ENCODE peak calls at places on chromosomes 6 and 20, in eight cellular contexts. F is cardiac muscle cell, Y is mesenchymal stem cell, C is GDM1, Q is hippocampal formation, P is left ventricle myocardium superior, W is HTR-8/SVneo, N is GM13976. O is an unnamed sample.

GRCh38 chr20:44109951-44110361 is 77.0 kb downstream of the JPH2 start:
- DNase-seq in Q (no peak), Y (no peak), N (no peak), P (no peak), C (no peak), W (no peak), F (peak; percentile 74), O (no peak)

GRCh38 chr6:75460636-75461035 is 33.0 kb downstream of the FILIP1 start:
- DNase-seq in Q (no peak), Y (peak; percentile 31), F (peak; percentile 33), P (no peak), W (no peak), C (no peak), N (no peak), O (no peak)

GRCh38 chr6:87730310-87730709 is 28.3 kb upstream of the AKIRIN2 start:
- DNase-seq in F (no peak), P (peak; percentile 84), W (no peak), N (no peak), Y (no peak), Q (no peak), C (no peak), O (no peak)

GRCh38 chr20:38148328-38149102 is 16.6 kb downstream of the TGM2 start:
- DNase-seq in C (no peak), W (no peak), N (no peak), F (no peak), P (peak; percentile 14), Q (no peak), Y (no peak), O (no peak)

GRCh38 chr6:145887969-145888368 is 73.4 kb upstream of the FBXO30 start:
- DNase-seq in Y (peak; percentile 29), W (no peak), P (peak; percentile 25), C (no peak), F (peak; percentile 36), Q (no peak), N (no peak), O (no peak)

GRCh38 chr20:35207950-35208611 is 18.4 kb upstream of the MMP24 start:
- DNase-seq in F (peak; percentile 88), Q (peak; percentile 64), W (peak; percentile 75), N (peak; percentile 69), P (peak; percentile 73), Y (peak; percentile 81), C (peak; percentile 48), O (no peak)

GRCh38 chr20:1893721-1894470 is 1.3 kb upstream of the SIRPA start:
- DNase-seq in Y (no peak), W (no peak), F (no peak), C (peak; percentile 53), N (no peak), Q (no peak), P (no peak), O (peak; percentile 43)

GRCh38 chr6:2959909-2960719 is 11.3 kb downstream of the SERPINB6 start:
- DNase-seq in P (no peak), Y (peak; percentile 81), Q (no peak), F (peak; percentile 59), C (no peak), N (no peak), W (peak; percentile 49), O (no peak)

GRCh38 chr20:24894488-24894887 is 54.6 kb upstream of the CST7 start:
- DNase-seq in C (no peak), F (no peak), W (no peak), N (peak; percentile 7), P (no peak), Y (no peak), Q (no peak), O (no peak)

GRCh38 chr6:109892451-109893435 is 85.4 kb upstream of the GPR6 start:
- DNase-seq in N (no peak), C (no peak), Y (no peak), W (no peak), Q (no peak), F (no peak), P (no peak), O (no peak)

GRCh38 chr20:32231847-32232246 is 24.2 kb downstream of the POFUT1 start:
- DNase-seq in Q (peak; percentile 8), W (no peak), P (no peak), C (no peak), F (peak; percentile 58), N (peak; percentile 49), Y (no peak), O (no peak)

GRCh38 chr6:35419431-35419830 is 32.7 kb upstream of the FANCE start:
- DNase-seq in C (no peak), P (no peak), W (peak; percentile 60), N (no peak), Q (no peak), F (peak; percentile 74), Y (peak; percentile 88), O (no peak)

GRCh38 chr6:31203345-31203979 is 33.0 kb upstream of the POU5F1 start:
- DNase-seq in C (no peak), Q (no peak), F (peak; percentile 33), P (no peak), Y (peak; percentile 78), W (no peak), N (peak; percentile 34), O (peak; percentile 50)

GRCh38 chr20:57843941-57844625 is 134.3 kb upstream of the PMEPA1 start:
- DNase-seq in N (no peak), F (no peak), C (no peak), W (no peak), P (no peak), Y (no peak), Q (no peak), O (no peak)

GRCh38 chr6:38713812-38714211 is 1.3 kb upstream of the DNAH8 start:
- DNase-seq in Y (no peak), F (no peak), N (no peak), P (no peak), C (peak; percentile 2), W (no peak), Q (no peak), O (peak; percentile 26)

GRCh38 chr6:20669571-20670314 is 135.5 kb downstream of the CDKAL1 start:
- DNase-seq in Y (peak; percentile 41), C (no peak), P (no peak), N (no peak), W (no peak), Q (no peak), F (peak; percentile 68), O (no peak)

GRCh38 chr6:32785781-32786533 is 22.6 kb upstream of the HLA-DQB2 start:
- DNase-seq in Y (peak; percentile 68), W (peak; percentile 60), P (no peak), Q (peak; percentile 41), F (peak; percentile 77), C (peak; percentile 58), N (peak; percentile 55), O (no peak)

GRCh38 chr6:105994522-105995402 is 91.4 kb upstream of the PRDM1 start:
- DNase-seq in F (peak; percentile 59), N (peak; percentile 50), Q (no peak), P (peak; percentile 70), C (peak; percentile 57), Y (peak; percentile 90), W (peak; percentile 38), O (no peak)

GRCh38 chr6:14784596-14785360 is 461.1 kb upstream of the JARID2 start:
- DNase-seq in Y (peak; percentile 55), P (no peak), C (no peak), W (no peak), F (peak; percentile 24), Q (no peak), N (no peak), O (no peak)

GRCh38 chr6:81950877-81951276 is 198.4 kb upstream of the TENT5A start:
- DNase-seq in Q (no peak), W (no peak), F (no peak), C (peak; percentile 11), N (no peak), Y (peak; percentile 40), P (no peak), O (no peak)